ENCODE peak calls at places on chromosomes 13 and 19, in eight cellular contexts. One of them, this sample, is unnamed.

GRCh38 chr13:95360464-95361097 is 59.3 kb upstream of the ABCC4 start:
- DNase-seq in T-cell: no peak
- DNase-seq in activated T-helper 2 cell treated with anti-CD3 and anti-CD28 coated beads, Interferon-gamma antibody, Interleukin-2, Interleukin-4, amounts not matched to agents 10 μg/mL and 5 μg/mL and 100 μg/mL, durations not matched to agents 14 hours and 24 hours and 36 hours: no peak
- DNase-seq in EL: no peak
- DNase-seq in stomach: no peak
- DNase-seq in RPMI7951: no peak
- DNase-seq in stimulated activated CD8-positive, alpha-beta memory T cell treated with anti-CD3 and anti-CD28 coated beads, Interleukin-15, amount 100 ng/mL, for 24 hours: no peak
- DNase-seq in anterior cingulate cortex: no peak
- DNase-seq in this sample: no peak

GRCh38 chr13:95083758-95084157 is 217.5 kb downstream of the ABCC4 start:
- DNase-seq in T-cell: no peak
- DNase-seq in activated T-helper 2 cell treated with anti-CD3 and anti-CD28 coated beads, Interferon-gamma antibody, Interleukin-2, Interleukin-4, amounts not matched to agents 10 μg/mL and 5 μg/mL and 100 μg/mL, durations not matched to agents 14 hours and 24 hours and 36 hours: no peak
- DNase-seq in EL: peak
- DNase-seq in stomach: no peak
- DNase-seq in RPMI7951: peak
- DNase-seq in stimulated activated CD8-positive, alpha-beta memory T cell treated with anti-CD3 and anti-CD28 coated beads, Interleukin-15, amount 100 ng/mL, for 24 hours: no peak
- DNase-seq in anterior cingulate cortex: no peak
- DNase-seq in this sample: no peak

GRCh38 chr19:53864308-53864836 is 3.3 kb upstream of the MYADM start:
- DNase-seq in T-cell: no peak
- DNase-seq in activated T-helper 2 cell treated with anti-CD3 and anti-CD28 coated beads, Interferon-gamma antibody, Interleukin-2, Interleukin-4, amounts not matched to agents 10 μg/mL and 5 μg/mL and 100 μg/mL, durations not matched to agents 14 hours and 24 hours and 36 hours: no peak
- DNase-seq in EL: no peak
- DNase-seq in stomach: peak
- DNase-seq in RPMI7951: no peak
- DNase-seq in stimulated activated CD8-positive, alpha-beta memory T cell treated with anti-CD3 and anti-CD28 coated beads, Interleukin-15, amount 100 ng/mL, for 24 hours: no peak
- DNase-seq in anterior cingulate cortex: no peak
- DNase-seq in this sample: no peak

GRCh38 chr19:35911173-35911572 is 3.1 kb upstream of the TYROBP start:
- DNase-seq in T-cell: no peak
- DNase-seq in activated T-helper 2 cell treated with anti-CD3 and anti-CD28 coated beads, Interferon-gamma antibody, Interleukin-2, Interleukin-4, amounts not matched to agents 10 μg/mL and 5 μg/mL and 100 μg/mL, durations not matched to agents 14 hours and 24 hours and 36 hours: no peak
- DNase-seq in EL: no peak
- DNase-seq in stomach: no peak
- DNase-seq in RPMI7951: no peak
- DNase-seq in stimulated activated CD8-positive, alpha-beta memory T cell treated with anti-CD3 and anti-CD28 coated beads, Interleukin-15, amount 100 ng/mL, for 24 hours: no peak
- DNase-seq in anterior cingulate cortex: no peak
- DNase-seq in this sample: no peak

GRCh38 chr13:39616087-39616694 is 13.2 kb upstream of the LHFPL6 start:
- DNase-seq in T-cell: no peak
- DNase-seq in activated T-helper 2 cell treated with anti-CD3 and anti-CD28 coated beads, Interferon-gamma antibody, Interleukin-2, Interleukin-4, amounts not matched to agents 10 μg/mL and 5 μg/mL and 100 μg/mL, durations not matched to agents 14 hours and 24 hours and 36 hours: no peak
- DNase-seq in EL: peak
- DNase-seq in stomach: no peak
- DNase-seq in RPMI7951: peak
- DNase-seq in stimulated activated CD8-positive, alpha-beta memory T cell treated with anti-CD3 and anti-CD28 coated beads, Interleukin-15, amount 100 ng/mL, for 24 hours: peak
- DNase-seq in anterior cingulate cortex: no peak
- DNase-seq in this sample: peak

GRCh38 chr13:23610966-23611486 is 40.8 kb downstream of the TNFRSF19 start:
- DNase-seq in T-cell: no peak
- DNase-seq in activated T-helper 2 cell treated with anti-CD3 and anti-CD28 coated beads, Interferon-gamma antibody, Interleukin-2, Interleukin-4, amounts not matched to agents 10 μg/mL and 5 μg/mL and 100 μg/mL, durations not matched to agents 14 hours and 24 hours and 36 hours: no peak
- DNase-seq in EL: no peak
- DNase-seq in stomach: no peak
- DNase-seq in RPMI7951: peak
- DNase-seq in stimulated activated CD8-positive, alpha-beta memory T cell treated with anti-CD3 and anti-CD28 coated beads, Interleukin-15, amount 100 ng/mL, for 24 hours: no peak
- DNase-seq in anterior cingulate cortex: no peak
- DNase-seq in this sample: no peak

GRCh38 chr13:48126944-48127814 is 32.3 kb upstream of the MED4 start:
- DNase-seq in T-cell: peak
- DNase-seq in activated T-helper 2 cell treated with anti-CD3 and anti-CD28 coated beads, Interferon-gamma antibody, Interleukin-2, Interleukin-4, amounts not matched to agents 10 μg/mL and 5 μg/mL and 100 μg/mL, durations not matched to agents 14 hours and 24 hours and 36 hours: peak
- DNase-seq in EL: peak
- DNase-seq in stomach: peak
- DNase-seq in RPMI7951: peak
- DNase-seq in stimulated activated CD8-positive, alpha-beta memory T cell treated with anti-CD3 and anti-CD28 coated beads, Interleukin-15, amount 100 ng/mL, for 24 hours: no peak
- DNase-seq in anterior cingulate cortex: peak
- DNase-seq in this sample: peak

GRCh38 chr19:53132231-53132991 is at the start of gene ZNF415:
- DNase-seq in T-cell: peak
- DNase-seq in activated T-helper 2 cell treated with anti-CD3 and anti-CD28 coated beads, Interferon-gamma antibody, Interleukin-2, Interleukin-4, amounts not matched to agents 10 μg/mL and 5 μg/mL and 100 μg/mL, durations not matched to agents 14 hours and 24 hours and 36 hours: peak
- DNase-seq in EL: peak
- DNase-seq in stomach: peak
- DNase-seq in RPMI7951: peak
- DNase-seq in stimulated activated CD8-positive, alpha-beta memory T cell treated with anti-CD3 and anti-CD28 coated beads, Interleukin-15, amount 100 ng/mL, for 24 hours: no peak
- DNase-seq in anterior cingulate cortex: peak
- DNase-seq in this sample: peak

GRCh38 chr19:11479090-11479469 is 1.8 kb downstream of the ELAVL3 start:
- DNase-seq in T-cell: no peak
- DNase-seq in activated T-helper 2 cell treated with anti-CD3 and anti-CD28 coated beads, Interferon-gamma antibody, Interleukin-2, Interleukin-4, amounts not matched to agents 10 μg/mL and 5 μg/mL and 100 μg/mL, durations not matched to agents 14 hours and 24 hours and 36 hours: no peak
- DNase-seq in EL: no peak
- DNase-seq in stomach: no peak
- DNase-seq in RPMI7951: no peak
- DNase-seq in stimulated activated CD8-positive, alpha-beta memory T cell treated with anti-CD3 and anti-CD28 coated beads, Interleukin-15, amount 100 ng/mL, for 24 hours: no peak
- DNase-seq in anterior cingulate cortex: no peak
- DNase-seq in this sample: no peak

GRCh38 chr19:51587264-51588191 is 16.4 kb downstream of the ZNF175 start:
- DNase-seq in T-cell: no peak
- DNase-seq in activated T-helper 2 cell treated with anti-CD3 and anti-CD28 coated beads, Interferon-gamma antibody, Interleukin-2, Interleukin-4, amounts not matched to agents 10 μg/mL and 5 μg/mL and 100 μg/mL, durations not matched to agents 14 hours and 24 hours and 36 hours: no peak
- DNase-seq in EL: no peak
- DNase-seq in stomach: no peak
- DNase-seq in RPMI7951: no peak
- DNase-seq in stimulated activated CD8-positive, alpha-beta memory T cell treated with anti-CD3 and anti-CD28 coated beads, Interleukin-15, amount 100 ng/mL, for 24 hours: no peak
- DNase-seq in anterior cingulate cortex: no peak
- DNase-seq in this sample: no peak

GRCh38 chr19:42595550-42596172 is 937 bp upstream of the CEACAM8 start:
- DNase-seq in T-cell: no peak
- DNase-seq in activated T-helper 2 cell treated with anti-CD3 and anti-CD28 coated beads, Interferon-gamma antibody, Interleukin-2, Interleukin-4, amounts not matched to agents 10 μg/mL and 5 μg/mL and 100 μg/mL, durations not matched to agents 14 hours and 24 hours and 36 hours: no peak
- DNase-seq in EL: no peak
- DNase-seq in stomach: no peak
- DNase-seq in RPMI7951: no peak
- DNase-seq in stimulated activated CD8-positive, alpha-beta memory T cell treated with anti-CD3 and anti-CD28 coated beads, Interleukin-15, amount 100 ng/mL, for 24 hours: no peak
- DNase-seq in anterior cingulate cortex: no peak
- DNase-seq in this sample: no peak

GRCh38 chr13:42041684-42042035 is 6.8 kb upstream of the DGKH start:
- DNase-seq in T-cell: no peak
- DNase-seq in activated T-helper 2 cell treated with anti-CD3 and anti-CD28 coated beads, Interferon-gamma antibody, Interleukin-2, Interleukin-4, amounts not matched to agents 10 μg/mL and 5 μg/mL and 100 μg/mL, durations not matched to agents 14 hours and 24 hours and 36 hours: no peak
- DNase-seq in EL: peak
- DNase-seq in stomach: peak
- DNase-seq in RPMI7951: peak
- DNase-seq in stimulated activated CD8-positive, alpha-beta memory T cell treated with anti-CD3 and anti-CD28 coated beads, Interleukin-15, amount 100 ng/mL, for 24 hours: no peak
- DNase-seq in anterior cingulate cortex: no peak
- DNase-seq in this sample: no peak

GRCh38 chr19:44951179-44952159 is 3.7 kb upstream of the CLPTM1 start:
- DNase-seq in T-cell: peak
- DNase-seq in activated T-helper 2 cell treated with anti-CD3 and anti-CD28 coated beads, Interferon-gamma antibody, Interleukin-2, Interleukin-4, amounts not matched to agents 10 μg/mL and 5 μg/mL and 100 μg/mL, durations not matched to agents 14 hours and 24 hours and 36 hours: peak
- DNase-seq in EL: peak
- DNase-seq in stomach: peak
- DNase-seq in RPMI7951: peak
- DNase-seq in stimulated activated CD8-positive, alpha-beta memory T cell treated with anti-CD3 and anti-CD28 coated beads, Interleukin-15, amount 100 ng/mL, for 24 hours: no peak
- DNase-seq in anterior cingulate cortex: peak
- DNase-seq in this sample: peak

GRCh38 chr19:17260842-17261325 is 3.7 kb downstream of the USHBP1 start:
- DNase-seq in T-cell: peak
- DNase-seq in activated T-helper 2 cell treated with anti-CD3 and anti-CD28 coated beads, Interferon-gamma antibody, Interleukin-2, Interleukin-4, amounts not matched to agents 10 μg/mL and 5 μg/mL and 100 μg/mL, durations not matched to agents 14 hours and 24 hours and 36 hours: peak
- DNase-seq in EL: peak
- DNase-seq in stomach: peak
- DNase-seq in RPMI7951: peak
- DNase-seq in stimulated activated CD8-positive, alpha-beta memory T cell treated with anti-CD3 and anti-CD28 coated beads, Interleukin-15, amount 100 ng/mL, for 24 hours: peak
- DNase-seq in anterior cingulate cortex: no peak
- DNase-seq in this sample: peak

GRCh38 chr19:11673608-11674041 is 65.1 kb downstream of the ZNF823 start:
- DNase-seq in T-cell: no peak
- DNase-seq in activated T-helper 2 cell treated with anti-CD3 and anti-CD28 coated beads, Interferon-gamma antibody, Interleukin-2, Interleukin-4, amounts not matched to agents 10 μg/mL and 5 μg/mL and 100 μg/mL, durations not matched to agents 14 hours and 24 hours and 36 hours: no peak
- DNase-seq in EL: peak
- DNase-seq in stomach: peak
- DNase-seq in RPMI7951: peak
- DNase-seq in stimulated activated CD8-positive, alpha-beta memory T cell treated with anti-CD3 and anti-CD28 coated beads, Interleukin-15, amount 100 ng/mL, for 24 hours: no peak
- DNase-seq in anterior cingulate cortex: no peak
- DNase-seq in this sample: no peak

GRCh38 chr13:32676242-32676641 is 90.0 kb downstream of the PDS5B start:
- DNase-seq in T-cell: no peak
- DNase-seq in activated T-helper 2 cell treated with anti-CD3 and anti-CD28 coated beads, Interferon-gamma antibody, Interleukin-2, Interleukin-4, amounts not matched to agents 10 μg/mL and 5 μg/mL and 100 μg/mL, durations not matched to agents 14 hours and 24 hours and 36 hours: no peak
- DNase-seq in EL: peak
- DNase-seq in stomach: no peak
- DNase-seq in RPMI7951: no peak
- DNase-seq in stimulated activated CD8-positive, alpha-beta memory T cell treated with anti-CD3 and anti-CD28 coated beads, Interleukin-15, amount 100 ng/mL, for 24 hours: no peak
- DNase-seq in anterior cingulate cortex: no peak
- DNase-seq in this sample: no peak

GRCh38 chr19:29583196-29584006 is 22.7 kb upstream of the POP4 start:
- DNase-seq in T-cell: no peak
- DNase-seq in activated T-helper 2 cell treated with anti-CD3 and anti-CD28 coated beads, Interferon-gamma antibody, Interleukin-2, Interleukin-4, amounts not matched to agents 10 μg/mL and 5 μg/mL and 100 μg/mL, durations not matched to agents 14 hours and 24 hours and 36 hours: no peak
- DNase-seq in EL: peak
- DNase-seq in stomach: no peak
- DNase-seq in RPMI7951: peak
- DNase-seq in stimulated activated CD8-positive, alpha-beta memory T cell treated with anti-CD3 and anti-CD28 coated beads, Interleukin-15, amount 100 ng/mL, for 24 hours: no peak
- DNase-seq in anterior cingulate cortex: no peak
- DNase-seq in this sample: no peak

GRCh38 chr13:113585828-113586355 is 1.3 kb downstream of the TFDP1 start:
- DNase-seq in T-cell: no peak
- DNase-seq in activated T-helper 2 cell treated with anti-CD3 and anti-CD28 coated beads, Interferon-gamma antibody, Interleukin-2, Interleukin-4, amounts not matched to agents 10 μg/mL and 5 μg/mL and 100 μg/mL, durations not matched to agents 14 hours and 24 hours and 36 hours: no peak
- DNase-seq in EL: no peak
- DNase-seq in stomach: peak
- DNase-seq in RPMI7951: no peak
- DNase-seq in stimulated activated CD8-positive, alpha-beta memory T cell treated with anti-CD3 and anti-CD28 coated beads, Interleukin-15, amount 100 ng/mL, for 24 hours: no peak
- DNase-seq in anterior cingulate cortex: no peak
- DNase-seq in this sample: no peak

GRCh38 chr13:24763596-24764275 is at the start of gene RNF17:
- DNase-seq in T-cell: no peak
- DNase-seq in activated T-helper 2 cell treated with anti-CD3 and anti-CD28 coated beads, Interferon-gamma antibody, Interleukin-2, Interleukin-4, amounts not matched to agents 10 μg/mL and 5 μg/mL and 100 μg/mL, durations not matched to agents 14 hours and 24 hours and 36 hours: no peak
- DNase-seq in EL: no peak
- DNase-seq in stomach: no peak
- DNase-seq in RPMI7951: no peak
- DNase-seq in stimulated activated CD8-positive, alpha-beta memory T cell treated with anti-CD3 and anti-CD28 coated beads, Interleukin-15, amount 100 ng/mL, for 24 hours: no peak
- DNase-seq in anterior cingulate cortex: no peak
- DNase-seq in this sample: no peak

GRCh38 chr19:42512743-42513304 is 15.5 kb downstream of the CEACAM1 start:
- DNase-seq in T-cell: no peak
- DNase-seq in activated T-helper 2 cell treated with anti-CD3 and anti-CD28 coated beads, Interferon-gamma antibody, Interleukin-2, Interleukin-4, amounts not matched to agents 10 μg/mL and 5 μg/mL and 100 μg/mL, durations not matched to agents 14 hours and 24 hours and 36 hours: no peak
- DNase-seq in EL: no peak
- DNase-seq in stomach: no peak
- DNase-seq in RPMI7951: no peak
- DNase-seq in stimulated activated CD8-positive, alpha-beta memory T cell treated with anti-CD3 and anti-CD28 coated beads, Interleukin-15, amount 100 ng/mL, for 24 hours: no peak
- DNase-seq in anterior cingulate cortex: no peak
- DNase-seq in this sample: no peak

GRCh38 chr19:56333506-56333905 is 18.9 kb upstream of the ZSCAN5A start:
- DNase-seq in T-cell: no peak
- DNase-seq in activated T-helper 2 cell treated with anti-CD3 and anti-CD28 coated beads, Interferon-gamma antibody, Interleukin-2, Interleukin-4, amounts not matched to agents 10 μg/mL and 5 μg/mL and 100 μg/mL, durations not matched to agents 14 hours and 24 hours and 36 hours: no peak
- DNase-seq in EL: peak
- DNase-seq in stomach: peak
- DNase-seq in RPMI7951: peak
- DNase-seq in stimulated activated CD8-positive, alpha-beta memory T cell treated with anti-CD3 and anti-CD28 coated beads, Interleukin-15, amount 100 ng/mL, for 24 hours: no peak
- DNase-seq in anterior cingulate cortex: no peak
- DNase-seq in this sample: peak

GRCh38 chr19:42287017-42287825 is 14.7 kb upstream of the PRR19 start:
- DNase-seq in T-cell: no peak
- DNase-seq in activated T-helper 2 cell treated with anti-CD3 and anti-CD28 coated beads, Interferon-gamma antibody, Interleukin-2, Interleukin-4, amounts not matched to agents 10 μg/mL and 5 μg/mL and 100 μg/mL, durations not matched to agents 14 hours and 24 hours and 36 hours: no peak
- DNase-seq in EL: no peak
- DNase-seq in stomach: no peak
- DNase-seq in RPMI7951: no peak
- DNase-seq in stimulated activated CD8-positive, alpha-beta memory T cell treated with anti-CD3 and anti-CD28 coated beads, Interleukin-15, amount 100 ng/mL, for 24 hours: no peak
- DNase-seq in anterior cingulate cortex: no peak
- DNase-seq in this sample: no peak

GRCh38 chr19:1080360-1081161 is 13.6 kb downstream of the ARHGAP45 start:
- DNase-seq in T-cell: no peak
- DNase-seq in activated T-helper 2 cell treated with anti-CD3 and anti-CD28 coated beads, Interferon-gamma antibody, Interleukin-2, Interleukin-4, amounts not matched to agents 10 μg/mL and 5 μg/mL and 100 μg/mL, durations not matched to agents 14 hours and 24 hours and 36 hours: no peak
- DNase-seq in EL: no peak
- DNase-seq in stomach: no peak
- DNase-seq in RPMI7951: no peak
- DNase-seq in stimulated activated CD8-positive, alpha-beta memory T cell treated with anti-CD3 and anti-CD28 coated beads, Interleukin-15, amount 100 ng/mL, for 24 hours: no peak
- DNase-seq in anterior cingulate cortex: no peak
- DNase-seq in this sample: no peak

GRCh38 chr13:106480511-106480910 is 55.0 kb downstream of the EFNB2 start:
- DNase-seq in T-cell: no peak
- DNase-seq in activated T-helper 2 cell treated with anti-CD3 and anti-CD28 coated beads, Interferon-gamma antibody, Interleukin-2, Interleukin-4, amounts not matched to agents 10 μg/mL and 5 μg/mL and 100 μg/mL, durations not matched to agents 14 hours and 24 hours and 36 hours: no peak
- DNase-seq in EL: no peak
- DNase-seq in stomach: no peak
- DNase-seq in RPMI7951: no peak
- DNase-seq in stimulated activated CD8-positive, alpha-beta memory T cell treated with anti-CD3 and anti-CD28 coated beads, Interleukin-15, amount 100 ng/mL, for 24 hours: no peak
- DNase-seq in anterior cingulate cortex: no peak
- DNase-seq in this sample: no peak

GRCh38 chr13:24052547-24052981 is 108.0 kb upstream of the SPATA13 start:
- DNase-seq in T-cell: no peak
- DNase-seq in activated T-helper 2 cell treated with anti-CD3 and anti-CD28 coated beads, Interferon-gamma antibody, Interleukin-2, Interleukin-4, amounts not matched to agents 10 μg/mL and 5 μg/mL and 100 μg/mL, durations not matched to agents 14 hours and 24 hours and 36 hours: no peak
- DNase-seq in EL: no peak
- DNase-seq in stomach: no peak
- DNase-seq in RPMI7951: no peak
- DNase-seq in stimulated activated CD8-positive, alpha-beta memory T cell treated with anti-CD3 and anti-CD28 coated beads, Interleukin-15, amount 100 ng/mL, for 24 hours: no peak
- DNase-seq in anterior cingulate cortex: no peak
- DNase-seq in this sample: no peak

GRCh38 chr19:5452594-5453565 is 2.3 kb upstream of the ZNRF4 start:
- DNase-seq in T-cell: no peak
- DNase-seq in activated T-helper 2 cell treated with anti-CD3 and anti-CD28 coated beads, Interferon-gamma antibody, Interleukin-2, Interleukin-4, amounts not matched to agents 10 μg/mL and 5 μg/mL and 100 μg/mL, durations not matched to agents 14 hours and 24 hours and 36 hours: no peak
- DNase-seq in EL: peak
- DNase-seq in stomach: no peak
- DNase-seq in RPMI7951: peak
- DNase-seq in stimulated activated CD8-positive, alpha-beta memory T cell treated with anti-CD3 and anti-CD28 coated beads, Interleukin-15, amount 100 ng/mL, for 24 hours: no peak
- DNase-seq in anterior cingulate cortex: no peak
- DNase-seq in this sample: no peak

GRCh38 chr13:39281539-39282150 is 243.4 kb downstream of the NHLRC3 start:
- DNase-seq in T-cell: no peak
- DNase-seq in activated T-helper 2 cell treated with anti-CD3 and anti-CD28 coated beads, Interferon-gamma antibody, Interleukin-2, Interleukin-4, amounts not matched to agents 10 μg/mL and 5 μg/mL and 100 μg/mL, durations not matched to agents 14 hours and 24 hours and 36 hours: no peak
- DNase-seq in EL: no peak
- DNase-seq in stomach: no peak
- DNase-seq in RPMI7951: no peak
- DNase-seq in stimulated activated CD8-positive, alpha-beta memory T cell treated with anti-CD3 and anti-CD28 coated beads, Interleukin-15, amount 100 ng/mL, for 24 hours: no peak
- DNase-seq in anterior cingulate cortex: no peak
- DNase-seq in this sample: no peak

GRCh38 chr19:29277107-29277506 is 64.2 kb upstream of the UQCRFS1 start:
- DNase-seq in T-cell: peak
- DNase-seq in activated T-helper 2 cell treated with anti-CD3 and anti-CD28 coated beads, Interferon-gamma antibody, Interleukin-2, Interleukin-4, amounts not matched to agents 10 μg/mL and 5 μg/mL and 100 μg/mL, durations not matched to agents 14 hours and 24 hours and 36 hours: peak
- DNase-seq in EL: peak
- DNase-seq in stomach: no peak
- DNase-seq in RPMI7951: peak
- DNase-seq in stimulated activated CD8-positive, alpha-beta memory T cell treated with anti-CD3 and anti-CD28 coated beads, Interleukin-15, amount 100 ng/mL, for 24 hours: no peak
- DNase-seq in anterior cingulate cortex: no peak
- DNase-seq in this sample: peak

GRCh38 chr13:97544041-97544765 is 110.2 kb downstream of the RAP2A start:
- DNase-seq in T-cell: no peak
- DNase-seq in activated T-helper 2 cell treated with anti-CD3 and anti-CD28 coated beads, Interferon-gamma antibody, Interleukin-2, Interleukin-4, amounts not matched to agents 10 μg/mL and 5 μg/mL and 100 μg/mL, durations not matched to agents 14 hours and 24 hours and 36 hours: no peak
- DNase-seq in EL: no peak
- DNase-seq in stomach: no peak
- DNase-seq in RPMI7951: no peak
- DNase-seq in stimulated activated CD8-positive, alpha-beta memory T cell treated with anti-CD3 and anti-CD28 coated beads, Interleukin-15, amount 100 ng/mL, for 24 hours: no peak
- DNase-seq in anterior cingulate cortex: no peak
- DNase-seq in this sample: no peak

GRCh38 chr13:31476266-31476665 is 263.1 kb upstream of the RXFP2 start:
- DNase-seq in T-cell: no peak
- DNase-seq in activated T-helper 2 cell treated with anti-CD3 and anti-CD28 coated beads, Interferon-gamma antibody, Interleukin-2, Interleukin-4, amounts not matched to agents 10 μg/mL and 5 μg/mL and 100 μg/mL, durations not matched to agents 14 hours and 24 hours and 36 hours: no peak
- DNase-seq in EL: peak
- DNase-seq in stomach: no peak
- DNase-seq in RPMI7951: peak
- DNase-seq in stimulated activated CD8-positive, alpha-beta memory T cell treated with anti-CD3 and anti-CD28 coated beads, Interleukin-15, amount 100 ng/mL, for 24 hours: no peak
- DNase-seq in anterior cingulate cortex: no peak
- DNase-seq in this sample: no peak

GRCh38 chr19:45404557-45405434 is at the start of gene PPP1R13L:
- DNase-seq in T-cell: peak
- DNase-seq in activated T-helper 2 cell treated with anti-CD3 and anti-CD28 coated beads, Interferon-gamma antibody, Interleukin-2, Interleukin-4, amounts not matched to agents 10 μg/mL and 5 μg/mL and 100 μg/mL, durations not matched to agents 14 hours and 24 hours and 36 hours: peak
- DNase-seq in EL: peak
- DNase-seq in stomach: peak
- DNase-seq in RPMI7951: peak
- DNase-seq in stimulated activated CD8-positive, alpha-beta memory T cell treated with anti-CD3 and anti-CD28 coated beads, Interleukin-15, amount 100 ng/mL, for 24 hours: no peak
- DNase-seq in anterior cingulate cortex: no peak
- DNase-seq in this sample: peak

GRCh38 chr19:1453525-1454371 is 3.8 kb downstream of the APC2 start:
- DNase-seq in T-cell: no peak
- DNase-seq in activated T-helper 2 cell treated with anti-CD3 and anti-CD28 coated beads, Interferon-gamma antibody, Interleukin-2, Interleukin-4, amounts not matched to agents 10 μg/mL and 5 μg/mL and 100 μg/mL, durations not matched to agents 14 hours and 24 hours and 36 hours: no peak
- DNase-seq in EL: peak
- DNase-seq in stomach: no peak
- DNase-seq in RPMI7951: peak
- DNase-seq in stimulated activated CD8-positive, alpha-beta memory T cell treated with anti-CD3 and anti-CD28 coated beads, Interleukin-15, amount 100 ng/mL, for 24 hours: no peak
- DNase-seq in anterior cingulate cortex: peak
- DNase-seq in this sample: no peak